ENCODE peak calls at places on chromosomes 11 and 22, in nine cellular contexts. J is effector memory CD4-positive, alpha-beta T cell; N is gastrocnemius medialis; C is right cardiac atrium; A is neuronal stem cell; V is heart left ventricle; W is keratinocyte; G is tibial artery; O is thoracic aorta. Z is an unnamed sample.

GRCh38 chr22:44335903-44336803 is 23.4 kb upstream of the SHISAL1 start:
- DNase-seq in J (no peak), N (no peak), C (no peak), A (no peak), V (no peak), W (no peak), G (no peak), O (no peak), Z (no peak)

GRCh38 chr11:36069576-36070214 is 125.8 kb downstream of the LDLRAD3 start:
- DNase-seq in J (no peak), N (no peak), C (no peak), A (peak; percentile 36), V (no peak), W (peak; percentile 40), G (no peak), O (no peak), Z (peak; percentile 54)

GRCh38 chr11:1388763-1389102 is 1.0 kb upstream of the BRSK2 start:
- DNase-seq in J (no peak), N (no peak), C (no peak), A (no peak), V (no peak), W (no peak), G (no peak), O (no peak), Z (peak; percentile 84)

GRCh38 chr11:34789196-34789834 is 126.9 kb downstream of the APIP start:
- DNase-seq in J (no peak), N (no peak), C (no peak), A (no peak), V (no peak), W (no peak), G (no peak), O (no peak), Z (no peak)

GRCh38 chr11:97996762-97997161 is 1024.0 kb upstream of the CNTN5 start:
- DNase-seq in J (no peak), N (no peak), C (no peak), A (no peak), V (no peak), W (no peak), G (no peak), O (no peak), Z (no peak)

GRCh38 chr11:122115520-122116343 is at the start of gene BLID:
- DNase-seq in J (no peak), N (peak; percentile 57), C (no peak), A (no peak), V (peak; percentile 29), W (no peak), G (no peak), O (no peak), Z (no peak)

GRCh38 chr11:40405614-40406013 is 1053.8 kb downstream of the LRRC4C start:
- DNase-seq in J (no peak), N (no peak), C (no peak), A (no peak), V (no peak), W (no peak), G (no peak), O (no peak), Z (no peak)

GRCh38 chr11:87832216-87832615 is 343.0 kb downstream of the RAB38 start:
- DNase-seq in J (no peak), N (no peak), C (no peak), A (no peak), V (no peak), W (no peak), G (no peak), O (no peak), Z (no peak)

GRCh38 chr11:13694115-13694514 is 25.6 kb downstream of the FAR1 start:
- DNase-seq in J (no peak), N (no peak), C (no peak), A (no peak), V (no peak), W (no peak), G (no peak), O (no peak), Z (no peak)

GRCh38 chr11:78216571-78217287 is 28.0 kb downstream of the USP35 start:
- DNase-seq in J (no peak), N (no peak), C (no peak), A (no peak), V (no peak), W (no peak), G (peak; percentile 38), O (no peak), Z (no peak)

GRCh38 chr11:62839050-62840015 is at the start of gene WDR74:
- DNase-seq in J (peak; percentile 88), N (peak; percentile 89), C (peak; percentile 97), A (peak; percentile 84), V (peak; percentile 94), W (no peak), G (peak; percentile 93), O (peak; percentile 61), Z (peak; percentile 90)

DNA sequence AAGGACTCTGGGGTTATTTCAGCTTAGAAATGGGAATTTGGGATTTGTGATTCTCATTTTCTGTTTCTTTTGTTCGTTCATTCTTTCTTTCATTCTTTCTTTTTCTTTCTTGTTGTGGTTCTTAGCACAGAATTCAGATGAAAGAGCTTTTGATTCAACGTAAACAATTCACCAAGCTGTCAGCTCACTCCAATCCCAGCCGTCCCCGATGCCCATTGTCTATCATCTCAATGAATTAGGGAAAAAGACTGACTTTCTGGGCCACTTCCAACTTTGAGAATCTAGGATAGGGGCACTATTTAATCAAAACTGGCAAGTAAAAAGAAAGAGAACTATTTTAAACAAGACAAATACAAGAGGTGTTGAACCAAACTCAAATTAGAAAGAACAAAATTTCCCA is 25.1 kb upstream of the TMA7B start:
- DNase-seq in J (no peak), N (no peak), C (no peak), A (no peak), V (no peak), W (no peak), G (no peak), O (no peak), Z (no peak)
- H3K27me3 ChIP-seq in J (no peaks in the 10 kb centered on the region), N (peaks cover 19% of the 10 kb centered on the region), C (peaks cover 5% of the 10 kb centered on the region), A (peaks cover 3% of the 10 kb centered on the region), V (peaks cover 24% of the 10 kb centered on the region), W (peaks cover 39% of the 10 kb centered on the region), G (no peaks in the 10 kb centered on the region), O (no peaks in the 10 kb centered on the region), Z (no peaks in the 10 kb centered on the region)

DNA sequence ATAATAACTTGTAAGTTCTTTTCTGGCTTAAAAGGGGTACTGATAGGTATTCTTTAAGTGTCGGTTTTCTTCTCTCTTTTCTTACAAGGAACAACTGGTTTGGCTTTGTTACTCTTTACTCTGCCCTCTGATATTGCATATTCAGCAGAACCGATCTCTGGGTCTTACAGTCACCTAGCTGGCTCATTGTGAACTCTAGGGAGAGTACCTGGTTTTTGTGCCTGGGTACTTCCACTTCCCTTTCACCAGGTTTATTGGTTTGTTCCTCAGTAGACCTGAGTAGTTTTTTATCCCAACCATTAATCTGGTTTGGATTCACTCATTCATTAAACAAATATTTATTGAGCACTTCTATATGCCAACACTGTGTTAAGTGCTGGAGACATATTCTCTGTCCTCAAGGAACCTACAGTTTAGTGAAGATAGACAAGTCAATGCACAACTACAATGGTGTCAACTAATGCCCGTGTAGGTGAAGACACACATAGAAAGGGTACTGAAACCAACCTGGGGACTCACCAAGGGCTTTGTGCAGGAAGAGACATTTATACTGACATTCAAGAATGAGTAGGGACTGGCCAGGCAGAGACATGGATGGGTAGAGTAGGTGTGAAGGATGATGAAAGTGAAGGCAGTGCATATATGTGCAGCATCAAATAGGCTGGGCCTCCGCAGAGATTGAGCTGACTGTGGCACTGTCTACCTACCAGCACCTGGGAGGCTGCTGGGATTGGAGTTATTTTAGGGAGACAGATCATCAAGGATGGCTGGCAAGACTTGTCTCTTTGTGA is 348.8 kb upstream of the C11orf87 start:
- DNase-seq in J (no peak), N (no peak), C (no peak), A (no peak), V (no peak), W (no peak), G (no peak), O (no peak), Z (no peak)
- H3K4me3 ChIP-seq in J (no peak overlapping the region), N (no peak overlapping the region), C (no peak overlapping the region), A (no peak overlapping the region), V (no peak overlapping the region), W (no peak overlapping the region), G (no peak overlapping the region), O (no peak overlapping the region), Z (no peak overlapping the region)

DNA sequence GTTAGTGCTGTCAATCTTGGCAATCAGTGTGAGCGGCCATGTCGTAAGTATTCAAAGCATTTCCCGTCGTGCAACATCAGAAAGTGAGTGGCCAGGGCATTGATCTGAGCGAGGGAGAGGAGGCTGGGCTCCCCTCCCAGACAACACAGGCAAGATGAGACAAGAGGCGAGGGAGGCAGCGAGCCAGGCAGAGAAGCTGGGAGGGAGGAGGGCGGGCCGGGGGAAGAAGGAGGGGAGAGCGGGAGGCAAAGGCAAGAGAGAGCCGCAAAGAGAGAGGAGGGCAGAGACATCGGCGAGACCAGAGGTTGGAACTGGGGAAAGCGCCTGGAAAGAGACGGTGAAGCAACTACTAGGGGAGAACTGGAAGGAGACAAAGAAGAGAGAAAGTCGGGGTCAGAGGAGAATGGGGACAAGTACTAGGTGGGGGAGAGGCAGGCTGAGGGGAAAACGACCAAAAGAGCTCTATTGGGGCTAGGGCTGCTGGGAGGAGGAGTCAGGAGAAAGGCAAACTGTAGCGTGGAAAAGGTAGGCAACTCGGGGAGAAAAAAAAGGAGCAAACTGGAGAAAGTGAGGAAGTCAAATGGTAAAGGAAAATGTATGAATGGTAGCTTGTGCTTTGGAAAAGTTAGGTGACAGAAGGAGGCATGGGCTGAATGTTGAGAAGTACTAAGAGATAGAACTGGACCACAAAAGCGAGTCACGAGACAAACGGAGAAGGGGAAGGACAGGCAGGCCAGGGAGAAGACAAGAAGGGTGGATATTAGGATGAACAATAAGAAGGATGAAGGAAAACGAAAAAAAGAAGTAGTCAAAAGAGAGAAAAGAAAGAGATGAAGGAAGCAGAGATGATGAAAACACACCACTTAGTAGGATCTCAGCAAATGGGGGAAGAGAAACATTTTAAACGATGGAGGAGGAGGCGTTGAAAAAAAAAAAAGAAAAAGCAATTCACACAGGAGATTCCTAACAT is 130.5 kb upstream of the C11orf58 start:
- DNase-seq in J (no peak), N (peak; percentile 73), C (peak; percentile 95), A (peak; percentile 88), V (peak; percentile 90), W (no peak), G (peak; percentile 88), O (no peak), Z (peak; percentile 84)
- H3K27me3 ChIP-seq in J (peaks cover 77% of the 10 kb centered on the region), N (peaks cover 4% of the 10 kb centered on the region), C (no peaks in the 10 kb centered on the region), A (peaks cover 40% of the 10 kb centered on the region), V (peaks cover 2% of the 10 kb centered on the region), W (peaks cover 34% of the 10 kb centered on the region), G (no peaks in the 10 kb centered on the region), O (peaks cover 21% of the 10 kb centered on the region), Z (peaks cover 98% of the 10 kb centered on the region)

GRCh38 chr11:15569626-15570025 is 454.9 kb downstream of the INSC start:
- DNase-seq in J (no peak), N (no peak), C (no peak), A (no peak), V (peak; percentile 44), W (no peak), G (no peak), O (no peak), Z (no peak)

GRCh38 chr11:15562230-15562629 is 447.5 kb downstream of the INSC start:
- DNase-seq in J (no peak), N (no peak), C (no peak), A (no peak), V (no peak), W (no peak), G (no peak), O (no peak), Z (no peak)

GRCh38 chr11:15563054-15563453 is 448.3 kb downstream of the INSC start:
- DNase-seq in J (no peak), N (no peak), C (no peak), A (no peak), V (no peak), W (no peak), G (no peak), O (no peak), Z (peak; percentile 40)

GRCh38 chr11:15568440-15568839 is 453.7 kb downstream of the INSC start:
- DNase-seq in J (no peak), N (no peak), C (no peak), A (no peak), V (no peak), W (no peak), G (no peak), O (no peak), Z (no peak)

GRCh38 chr11:15565846-15566245 is 451.1 kb downstream of the INSC start:
- DNase-seq in J (no peak), N (no peak), C (no peak), A (no peak), V (no peak), W (no peak), G (no peak), O (no peak), Z (no peak)
- H3K4me3 ChIP-seq in J (no peak overlapping the region), N (no peak overlapping the region), C (no peak overlapping the region), A (no peak overlapping the region), V (no peak overlapping the region), W (no peak overlapping the region), G (no peak overlapping the region), O (no peak overlapping the region), Z (no peak overlapping the region)